ENCODE peak calls at places on chromosomes 7 and 10, in five cellular contexts. G is A549, F is HCT116, N is GM23248, Z is colonic mucosa. U is an unnamed sample.

GRCh38 chr7:27129729-27130539 is 623 bp downstream of the HOXA4 start:
- DNase-seq in G (no peak), F (no peak), N (peak; percentile 74), Z (peak; percentile 75), U (no peak)

GRCh38 chr7:150962743-150963399 is 15.2 kb downstream of the KCNH2 start:
- DNase-seq in G (peak; percentile 38), F (no peak), N (peak; percentile 72), Z (peak; percentile 54), U (peak; percentile 56)

GRCh38 chr10:614772-615582 is 74.5 kb downstream of the DIP2C start:
- DNase-seq in G (no peak), F (no peak), N (peak; percentile 32), Z (no peak), U (no peak)

GRCh38 chr7:157228864-157229422 is 90.2 kb downstream of the UBE3C start:
- DNase-seq in G (peak; percentile 53), F (no peak), N (peak; percentile 57), Z (no peak), U (no peak)

GRCh38 chr7:45223728-45224630 is 66.4 kb downstream of the RAMP3 start:
- DNase-seq in G (no peak), F (no peak), N (no peak), Z (no peak), U (no peak)

GRCh38 chr7:32393861-32394260 is 96.3 kb downstream of the LSM5 start:
- DNase-seq in G (no peak), F (no peak), N (no peak), Z (no peak), U (no peak)

GRCh38 chr7:26419198-26419597 is 127.5 kb downstream of the SNX10 start:
- DNase-seq in G (no peak), F (no peak), N (no peak), Z (no peak), U (no peak)

GRCh38 chr7:95687759-95688343 is 84.5 kb upstream of the DYNC1I1 start:
- DNase-seq in G (peak; percentile 71), F (peak; percentile 48), N (peak; percentile 47), Z (no peak), U (no peak)

GRCh38 chr7:114969096-114969495 is 47.2 kb downstream of the MDFIC start:
- DNase-seq in G (no peak), F (no peak), N (no peak), Z (no peak), U (no peak)

GRCh38 chr10:59873924-59874323 is 32.4 kb downstream of the CCDC6 start:
- DNase-seq in G (no peak), F (no peak), N (no peak), Z (no peak), U (no peak)

GRCh38 chr10:49117366-49117905 is 2.1 kb upstream of the VSTM4 start:
- DNase-seq in G (no peak), F (no peak), N (no peak), Z (no peak), U (no peak)

GRCh38 chr10:31823358-31823757 is 105.3 kb downstream of the ARHGAP12 start:
- DNase-seq in G (no peak), F (no peak), N (no peak), Z (no peak), U (no peak)

GRCh38 chr7:7190142-7190541 is 7.8 kb downstream of the C1GALT1 start:
- DNase-seq in G (peak; percentile 18), F (no peak), N (peak; percentile 64), Z (no peak), U (no peak)

GRCh38 chr7:47039089-47039648 is 542.7 kb downstream of the TNS3 start:
- DNase-seq in G (no peak), F (no peak), N (no peak), Z (no peak), U (no peak)

GRCh38 chr7:75772081-75773077 is at the start of gene CCL26:
- DNase-seq in G (peak; percentile 76), F (no peak), N (peak; percentile 88), Z (peak; percentile 46), U (peak; percentile 12)

GRCh38 chr7:7704867-7705266 is 13.5 kb downstream of the RPA3 start:
- DNase-seq in G (no peak), F (no peak), N (no peak), Z (no peak), U (peak; percentile 49)

GRCh38 chr7:111718886-111719285 is 156.6 kb upstream of the IMMP2L start:
- DNase-seq in G (no peak), F (no peak), N (no peak), Z (no peak), U (no peak)

GRCh38 chr10:59700709-59701108 is 8.9 kb downstream of the SLC16A9 start:
- DNase-seq in G (no peak), F (no peak), N (no peak), Z (no peak), U (no peak)

GRCh38 chr7:2824678-2825461 is 19.2 kb downstream of the GNA12 start:
- DNase-seq in G (no peak), F (no peak), N (no peak), Z (no peak), U (no peak)

GRCh38 chr7:1127001-1127400 is 33.0 kb downstream of the ZFAND2A start:
- DNase-seq in G (no peak), F (no peak), N (no peak), Z (no peak), U (no peak)

GRCh38 chr10:2207246-2207922 is 470.1 kb upstream of the ADARB2 start:
- DNase-seq in G (no peak), F (no peak), N (no peak), Z (no peak), U (no peak)

GRCh38 chr10:409403-410040 is 274.3 kb downstream of the ZMYND11 start:
- DNase-seq in G (no peak), F (no peak), N (no peak), Z (no peak), U (no peak)

GRCh38 chr10:114232777-114233176 is 6.3 kb upstream of the VWA2 start:
- DNase-seq in G (no peak), F (no peak), N (no peak), Z (no peak), U (no peak)

GRCh38 chr7:63900394-63901203 is 98.0 kb upstream of the ZNF722 start:
- DNase-seq in G (peak; percentile 38), F (no peak), N (peak; percentile 74), Z (peak; percentile 95), U (no peak)
- H3K27ac ChIP-seq in G (no peak overlapping the region), F (no peak overlapping the region), N (no peak overlapping the region), Z (no peak overlapping the region), U (no peak overlapping the region)

DNA sequence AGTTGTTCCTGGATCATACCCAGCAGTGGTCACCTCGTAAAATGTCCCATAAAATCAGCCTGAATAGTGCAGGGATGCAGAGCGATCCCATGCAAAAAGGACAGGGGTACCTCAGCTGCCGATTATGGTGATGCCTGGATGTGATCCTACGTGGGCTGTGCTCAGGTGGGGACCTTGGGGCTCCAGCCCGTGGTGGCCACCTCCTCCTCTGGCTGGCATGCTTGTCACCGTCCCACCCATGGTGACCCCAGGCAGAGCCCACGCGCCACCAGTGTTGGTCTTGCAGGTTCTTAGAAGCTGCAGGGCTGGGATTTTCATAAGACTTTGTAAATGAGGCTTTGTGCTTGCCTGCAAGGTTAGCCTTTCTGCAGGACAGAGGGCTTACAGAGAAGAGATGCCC is 97.2 kb downstream of the GLRX3 start:
- DNase-seq in G (no peak), F (no peak), N (no peak), Z (no peak), U (no peak)
- H3K27ac ChIP-seq in G (no peak overlapping the region), F (no peak overlapping the region), N (no peak overlapping the region), Z (no peak overlapping the region), U (no peak overlapping the region)

GRCh38 chr10:71278691-71279588 is 40.1 kb upstream of the SLC29A3 start:
- DNase-seq in G (no peak), F (no peak), N (no peak), Z (no peak), U (no peak)
- H3K27ac ChIP-seq in G (no peak overlapping the region), F (no peak overlapping the region), N (no peak overlapping the region), Z (no peak overlapping the region), U (peak overlapping the region; percentile 3)

DNA sequence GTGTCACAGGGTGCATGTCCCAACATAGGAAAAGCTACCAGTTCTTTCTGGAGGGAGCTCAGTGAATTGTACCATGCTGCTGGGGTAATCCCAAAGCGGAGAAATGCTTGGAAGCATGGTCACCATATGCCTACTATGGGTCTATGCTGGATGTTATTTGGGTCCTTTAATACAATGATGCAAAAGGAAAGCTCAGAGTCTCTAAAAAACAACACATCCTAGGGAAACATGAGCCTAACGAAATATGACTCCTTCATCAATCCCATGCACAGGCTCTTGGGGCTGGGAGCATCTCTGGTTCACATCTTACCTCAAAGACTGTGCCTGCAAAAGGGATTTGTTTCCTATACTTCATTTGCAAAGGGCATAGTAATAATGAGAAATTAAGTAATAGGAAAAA is 65.2 kb downstream of the CUBN start:
- DNase-seq in G (no peak), F (no peak), N (no peak), Z (no peak), U (no peak)
- H3K27ac ChIP-seq in G (no peak overlapping the region), F (no peak overlapping the region), N (no peak overlapping the region), Z (no peak overlapping the region), U (no peak overlapping the region)

GRCh38 chr10:110546499-110547105 is 20.9 kb upstream of the SMC3 start:
- DNase-seq in G (no peak), F (no peak), N (no peak), Z (no peak), U (no peak)

GRCh38 chr10:110544958-110545537 is 22.4 kb upstream of the SMC3 start:
- DNase-seq in G (no peak), F (no peak), N (peak; percentile 52), Z (no peak), U (no peak)

GRCh38 chr10:110548002-110548401 is 19.5 kb upstream of the SMC3 start:
- DNase-seq in G (no peak), F (no peak), N (no peak), Z (no peak), U (no peak)

GRCh38 chr10:110547139-110547761 is 20.2 kb upstream of the SMC3 start:
- DNase-seq in G (peak; percentile 69), F (peak; percentile 66), N (peak; percentile 85), Z (no peak), U (peak; percentile 69)

GRCh38 chr10:110546077-110546476 is 21.4 kb upstream of the SMC3 start:
- DNase-seq in G (no peak), F (no peak), N (no peak), Z (no peak), U (no peak)
- H3K27ac ChIP-seq in G (peak overlapping the region; percentile 64), F (no peak overlapping the region), N (no peak overlapping the region), Z (no peak overlapping the region), U (no peak overlapping the region)

DNA sequence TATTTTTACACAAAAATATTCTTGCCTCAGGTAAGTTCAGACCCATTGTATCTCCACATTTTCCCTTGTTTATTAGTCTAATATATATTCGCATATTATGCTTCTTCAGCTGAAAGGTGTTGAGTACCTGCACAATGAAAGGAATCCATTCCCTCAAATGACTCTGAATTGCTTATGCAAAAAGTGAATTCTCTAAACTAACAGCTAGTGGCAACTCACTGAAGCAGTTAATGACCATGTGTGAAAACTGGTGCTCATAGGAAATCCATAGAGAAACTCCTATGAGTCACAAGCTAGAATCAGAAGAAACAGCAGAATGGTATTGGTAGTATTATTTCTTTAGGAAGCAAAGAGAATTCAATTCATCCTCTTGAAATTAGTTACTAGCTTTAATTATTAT is 33.5 kb upstream of the RNF148 start:
- DNase-seq in G (no peak), F (no peak), N (no peak), Z (no peak), U (no peak)
- H3K27ac ChIP-seq in G (no peak overlapping the region), F (no peak overlapping the region), N (no peak overlapping the region), Z (no peak overlapping the region), U (no peak overlapping the region)

U was measured in RWPE1.